ENCODE peak calls at places on chromosomes 6 and 20, in seven cellular contexts. One of them, this sample, is unnamed.

GRCh38 chr20:54067606-54068174 is 2.7 kb downstream of the BCAS1 start:
- DNase-seq in HFFc6: no peak
- DNase-seq in endothelial cell: no peak
- DNase-seq in RWPE1: peak
- DNase-seq in neural crest cell: no peak
- DNase-seq in HFF-Myc: no peak
- DNase-seq in cardiac muscle cell: no peak
- DNase-seq in this sample: no peak

GRCh38 chr6:84258866-84259265 is 31.4 kb upstream of the CEP162 start:
- DNase-seq in HFFc6: no peak
- DNase-seq in endothelial cell: no peak
- DNase-seq in RWPE1: no peak
- DNase-seq in neural crest cell: no peak
- DNase-seq in HFF-Myc: no peak
- DNase-seq in cardiac muscle cell: peak
- DNase-seq in this sample: no peak

GRCh38 chr6:113271437-113271836 is 585.7 kb upstream of the MARCKS start:
- DNase-seq in HFFc6: no peak
- DNase-seq in endothelial cell: no peak
- DNase-seq in RWPE1: no peak
- DNase-seq in neural crest cell: no peak
- DNase-seq in HFF-Myc: peak
- DNase-seq in cardiac muscle cell: peak
- DNase-seq in this sample: no peak

GRCh38 chr20:53582574-53583351 is 10.9 kb downstream of the ZNF217 start:
- DNase-seq in HFFc6: peak
- DNase-seq in endothelial cell: no peak
- DNase-seq in RWPE1: peak
- DNase-seq in neural crest cell: no peak
- DNase-seq in HFF-Myc: no peak
- DNase-seq in cardiac muscle cell: peak
- DNase-seq in this sample: no peak

GRCh38 chr6:125363360-125364121 is 61.8 kb upstream of the HDDC2 start:
- DNase-seq in HFFc6: no peak
- DNase-seq in endothelial cell: peak
- DNase-seq in RWPE1: peak
- DNase-seq in neural crest cell: peak
- DNase-seq in HFF-Myc: no peak
- DNase-seq in cardiac muscle cell: peak
- DNase-seq in this sample: no peak

GRCh38 chr20:46040902-46041535 is 12.0 kb downstream of the SLC12A5 start:
- DNase-seq in HFFc6: peak
- DNase-seq in endothelial cell: peak
- DNase-seq in RWPE1: peak
- DNase-seq in neural crest cell: peak
- DNase-seq in HFF-Myc: no peak
- DNase-seq in cardiac muscle cell: peak
- DNase-seq in this sample: peak

GRCh38 chr20:1169224-1169623 is 15.6 kb downstream of the TMEM74B start:
- DNase-seq in HFFc6: no peak
- DNase-seq in endothelial cell: no peak
- DNase-seq in RWPE1: no peak
- DNase-seq in neural crest cell: no peak
- DNase-seq in HFF-Myc: no peak
- DNase-seq in cardiac muscle cell: no peak
- DNase-seq in this sample: no peak

GRCh38 chr6:111631930-111632460 is 26.3 kb upstream of the TRAF3IP2 start:
- DNase-seq in HFFc6: no peak
- DNase-seq in endothelial cell: no peak
- DNase-seq in RWPE1: no peak
- DNase-seq in neural crest cell: no peak
- DNase-seq in HFF-Myc: no peak
- DNase-seq in cardiac muscle cell: no peak
- DNase-seq in this sample: no peak

GRCh38 chr6:109393882-109394281 is 11.6 kb upstream of the CD164 start:
- DNase-seq in HFFc6: peak
- DNase-seq in endothelial cell: no peak
- DNase-seq in RWPE1: no peak
- DNase-seq in neural crest cell: no peak
- DNase-seq in HFF-Myc: no peak
- DNase-seq in cardiac muscle cell: no peak
- DNase-seq in this sample: no peak

GRCh38 chr6:132675749-132676148 is 16.8 kb upstream of the TAAR1 start:
- DNase-seq in HFFc6: no peak
- DNase-seq in endothelial cell: no peak
- DNase-seq in RWPE1: no peak
- DNase-seq in neural crest cell: no peak
- DNase-seq in HFF-Myc: no peak
- DNase-seq in cardiac muscle cell: no peak
- DNase-seq in this sample: no peak

GRCh38 chr20:35636095-35636494 is 20.5 kb downstream of the SPAG4 start:
- DNase-seq in HFFc6: no peak
- DNase-seq in endothelial cell: no peak
- DNase-seq in RWPE1: no peak
- DNase-seq in neural crest cell: no peak
- DNase-seq in HFF-Myc: no peak
- DNase-seq in cardiac muscle cell: no peak
- DNase-seq in this sample: no peak

GRCh38 chr20:37007898-37008649 is 56.6 kb upstream of the SAMHD1 start:
- DNase-seq in HFFc6: peak
- DNase-seq in endothelial cell: no peak
- DNase-seq in RWPE1: peak
- DNase-seq in neural crest cell: no peak
- DNase-seq in HFF-Myc: no peak
- DNase-seq in cardiac muscle cell: peak
- DNase-seq in this sample: peak
- TF ChIP-seq CTCF in HFFc6: peak
- TF ChIP-seq CTCF in endothelial cell: no peak
- TF ChIP-seq CTCF in RWPE1: no peak
- TF ChIP-seq CTCF in neural crest cell: no peak
- TF ChIP-seq CTCF in HFF-Myc: no peak
- TF ChIP-seq CTCF in cardiac muscle cell: peak
- TF ChIP-seq CTCF in this sample: peak

DNA sequence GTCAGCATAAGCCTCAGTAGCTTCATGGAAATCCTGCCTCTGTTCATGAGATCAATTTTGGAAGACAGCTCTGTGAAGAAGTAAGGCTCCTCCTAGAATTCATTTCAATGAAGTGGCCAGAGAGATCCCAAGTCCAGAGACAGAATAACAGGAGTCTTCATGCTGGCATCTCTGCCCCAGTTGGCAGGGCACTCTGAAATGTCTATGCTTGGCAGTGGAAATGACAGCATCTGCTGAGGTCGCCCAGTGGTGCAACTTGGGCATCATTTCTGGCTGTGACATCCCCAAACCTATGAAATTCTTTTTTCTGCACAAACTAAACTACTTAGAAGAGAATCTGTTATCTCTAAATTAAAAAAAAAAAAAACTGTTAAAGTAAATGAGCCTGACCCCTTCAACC is 132.4 kb downstream of the EPM2A start:
- DNase-seq in HFFc6: no peak
- DNase-seq in endothelial cell: no peak
- DNase-seq in RWPE1: no peak
- DNase-seq in neural crest cell: no peak
- DNase-seq in HFF-Myc: no peak
- DNase-seq in cardiac muscle cell: no peak
- DNase-seq in this sample: no peak
- TF ChIP-seq CTCF in HFFc6: no peak
- TF ChIP-seq CTCF in endothelial cell: no peak
- TF ChIP-seq CTCF in RWPE1: no peak
- TF ChIP-seq CTCF in neural crest cell: no peak
- TF ChIP-seq CTCF in HFF-Myc: no peak
- TF ChIP-seq CTCF in cardiac muscle cell: no peak
- TF ChIP-seq CTCF in this sample: no peak

GRCh38 chr6:70846207-70846835 is 110.5 kb downstream of the B3GAT2 start:
- DNase-seq in HFFc6: no peak
- DNase-seq in endothelial cell: no peak
- DNase-seq in RWPE1: no peak
- DNase-seq in neural crest cell: no peak
- DNase-seq in HFF-Myc: no peak
- DNase-seq in cardiac muscle cell: no peak
- DNase-seq in this sample: no peak

GRCh38 chr6:70841115-70841514 is 115.7 kb downstream of the B3GAT2 start:
- DNase-seq in HFFc6: no peak
- DNase-seq in endothelial cell: no peak
- DNase-seq in RWPE1: no peak
- DNase-seq in neural crest cell: no peak
- DNase-seq in HFF-Myc: peak
- DNase-seq in cardiac muscle cell: no peak
- DNase-seq in this sample: no peak

GRCh38 chr6:70844301-70844700 is 112.6 kb downstream of the B3GAT2 start:
- DNase-seq in HFFc6: no peak
- DNase-seq in endothelial cell: no peak
- DNase-seq in RWPE1: no peak
- DNase-seq in neural crest cell: no peak
- DNase-seq in HFF-Myc: no peak
- DNase-seq in cardiac muscle cell: no peak
- DNase-seq in this sample: no peak

GRCh38 chr6:70842541-70842940 is 114.3 kb downstream of the B3GAT2 start:
- DNase-seq in HFFc6: no peak
- DNase-seq in endothelial cell: no peak
- DNase-seq in RWPE1: no peak
- DNase-seq in neural crest cell: no peak
- DNase-seq in HFF-Myc: no peak
- DNase-seq in cardiac muscle cell: no peak
- DNase-seq in this sample: no peak

GRCh38 chr6:70843328-70843918 is 113.4 kb downstream of the B3GAT2 start:
- DNase-seq in HFFc6: no peak
- DNase-seq in endothelial cell: no peak
- DNase-seq in RWPE1: no peak
- DNase-seq in neural crest cell: no peak
- DNase-seq in HFF-Myc: no peak
- DNase-seq in cardiac muscle cell: no peak
- DNase-seq in this sample: no peak
- TF ChIP-seq CTCF in HFFc6: no peak
- TF ChIP-seq CTCF in endothelial cell: no peak
- TF ChIP-seq CTCF in RWPE1: no peak
- TF ChIP-seq CTCF in neural crest cell: no peak
- TF ChIP-seq CTCF in HFF-Myc: no peak
- TF ChIP-seq CTCF in cardiac muscle cell: no peak
- TF ChIP-seq CTCF in this sample: no peak

GRCh38 chr20:58636983-58637421 is 14.1 kb upstream of the STX16 start:
- DNase-seq in HFFc6: no peak
- DNase-seq in endothelial cell: no peak
- DNase-seq in RWPE1: no peak
- DNase-seq in neural crest cell: no peak
- DNase-seq in HFF-Myc: no peak
- DNase-seq in cardiac muscle cell: no peak
- DNase-seq in this sample: no peak
- TF ChIP-seq CTCF in HFFc6: peak
- TF ChIP-seq CTCF in endothelial cell: no peak
- TF ChIP-seq CTCF in RWPE1: no peak
- TF ChIP-seq CTCF in neural crest cell: peak
- TF ChIP-seq CTCF in HFF-Myc: no peak
- TF ChIP-seq CTCF in cardiac muscle cell: peak
- TF ChIP-seq CTCF in this sample: no peak

DNA sequence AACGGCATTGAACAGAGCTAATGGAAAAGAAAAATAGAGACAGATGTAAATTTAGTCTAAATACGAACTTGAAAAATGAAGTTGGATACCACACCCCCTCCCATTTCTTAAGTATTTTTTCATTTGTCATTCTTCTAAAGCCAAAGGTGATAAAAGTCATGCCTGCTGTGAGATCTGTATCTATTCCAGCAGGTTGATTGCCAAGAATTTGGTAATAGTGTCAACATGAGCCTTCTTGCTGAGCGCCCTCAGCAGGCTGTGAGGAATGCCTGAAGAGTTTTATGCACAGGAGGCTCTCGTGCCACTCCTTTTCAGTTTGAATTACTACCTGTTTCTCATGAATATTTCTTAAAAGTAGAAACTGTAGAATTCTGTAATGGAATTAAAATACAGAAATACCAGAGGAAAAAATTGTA is 165.4 kb downstream of the QKI start:
- DNase-seq in HFFc6: no peak
- DNase-seq in endothelial cell: no peak
- DNase-seq in RWPE1: no peak
- DNase-seq in neural crest cell: no peak
- DNase-seq in HFF-Myc: no peak
- DNase-seq in cardiac muscle cell: no peak
- DNase-seq in this sample: no peak
- TF ChIP-seq CTCF in HFFc6: no peak
- TF ChIP-seq CTCF in endothelial cell: no peak
- TF ChIP-seq CTCF in RWPE1: peak
- TF ChIP-seq CTCF in neural crest cell: no peak
- TF ChIP-seq CTCF in HFF-Myc: no peak
- TF ChIP-seq CTCF in cardiac muscle cell: peak
- TF ChIP-seq CTCF in this sample: no peak

GRCh38 chr20:21048841-21049273 is 57.3 kb downstream of the LINC00237 start:
- DNase-seq in HFFc6: no peak
- DNase-seq in endothelial cell: peak
- DNase-seq in RWPE1: peak
- DNase-seq in neural crest cell: peak
- DNase-seq in HFF-Myc: no peak
- DNase-seq in cardiac muscle cell: peak
- DNase-seq in this sample: peak
- TF ChIP-seq CTCF in HFFc6: peak
- TF ChIP-seq CTCF in endothelial cell: peak
- TF ChIP-seq CTCF in RWPE1: peak
- TF ChIP-seq CTCF in neural crest cell: peak
- TF ChIP-seq CTCF in HFF-Myc: peak
- TF ChIP-seq CTCF in cardiac muscle cell: peak
- TF ChIP-seq CTCF in this sample: peak

DNA sequence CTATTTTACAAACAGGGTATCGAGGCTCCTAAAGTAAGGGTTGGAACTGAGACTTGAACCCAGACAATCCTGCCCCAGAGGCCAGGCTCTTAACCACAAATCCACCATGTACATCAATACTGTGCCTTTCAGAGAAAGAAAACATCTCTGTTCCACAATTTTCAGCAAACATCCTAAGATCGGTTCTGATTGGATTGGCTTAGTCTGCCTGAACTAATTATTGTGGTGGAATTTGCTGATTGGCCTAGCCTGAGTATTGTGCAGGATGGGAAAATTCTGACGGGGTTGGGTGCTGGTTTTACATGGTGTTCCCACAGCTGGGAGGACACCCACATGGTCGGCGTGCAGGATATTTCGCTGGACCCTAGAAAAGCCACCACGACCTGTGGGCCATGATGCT is at the start of gene CLPSL1:
- DNase-seq in HFFc6: no peak
- DNase-seq in endothelial cell: no peak
- DNase-seq in RWPE1: no peak
- DNase-seq in neural crest cell: no peak
- DNase-seq in HFF-Myc: no peak
- DNase-seq in cardiac muscle cell: no peak
- DNase-seq in this sample: no peak
- TF ChIP-seq CTCF in HFFc6: no peak
- TF ChIP-seq CTCF in endothelial cell: no peak
- TF ChIP-seq CTCF in RWPE1: no peak
- TF ChIP-seq CTCF in neural crest cell: no peak
- TF ChIP-seq CTCF in HFF-Myc: no peak
- TF ChIP-seq CTCF in cardiac muscle cell: no peak
- TF ChIP-seq CTCF in this sample: no peak

This sample was measured in GM13977.